ENCODE peak calls at places on chromosomes 6 and 20, in eight cellular contexts. One of them, this sample, is unnamed.

GRCh38 chr20:5024982-5025381 is 23.7 kb upstream of the SLC23A2 start:
- DNase-seq in fibroblast of lung: no peak
- DNase-seq in IMR-90: no peak
- DNase-seq in CD8-positive, alpha-beta memory T cell: no peak
- DNase-seq in upper lobe of left lung: no peak
- DNase-seq in CD8-positive, alpha-beta T cell: no peak
- DNase-seq in Peyer's patch: no peak
- DNase-seq in hepatocyte: no peak
- DNase-seq in this sample: no peak

GRCh38 chr20:48986899-48987298 is 59.2 kb upstream of the CSE1L start:
- DNase-seq in upper lobe of left lung: no peak
- DNase-seq in hepatocyte: no peak
- DNase-seq in CD8-positive, alpha-beta T cell: no peak
- DNase-seq in CD8-positive, alpha-beta memory T cell: no peak
- DNase-seq in fibroblast of lung: no peak
- DNase-seq in IMR-90: no peak
- DNase-seq in Peyer's patch: no peak
- DNase-seq in this sample: no peak

GRCh38 chr6:143234686-143235085 is 174.0 kb downstream of the AIG1 start:
- DNase-seq in IMR-90: no peak
- DNase-seq in upper lobe of left lung: no peak
- DNase-seq in CD8-positive, alpha-beta memory T cell: no peak
- DNase-seq in Peyer's patch: no peak
- DNase-seq in fibroblast of lung: no peak
- DNase-seq in CD8-positive, alpha-beta T cell: no peak
- DNase-seq in hepatocyte: no peak
- DNase-seq in this sample: no peak

GRCh38 chr6:50716887-50717509 is 3.7 kb downstream of the TFAP2D start:
- DNase-seq in hepatocyte: no peak
- DNase-seq in CD8-positive, alpha-beta T cell: no peak
- DNase-seq in CD8-positive, alpha-beta memory T cell: no peak
- DNase-seq in upper lobe of left lung: no peak
- DNase-seq in IMR-90: no peak
- DNase-seq in fibroblast of lung: no peak
- DNase-seq in Peyer's patch: no peak
- DNase-seq in this sample: no peak

GRCh38 chr20:63696628-63697356 is at the start of gene TNFRSF6B:
- DNase-seq in hepatocyte: no peak
- DNase-seq in fibroblast of lung: no peak
- DNase-seq in CD8-positive, alpha-beta memory T cell: no peak
- DNase-seq in IMR-90: no peak
- DNase-seq in upper lobe of left lung: peak; percentile 86
- DNase-seq in CD8-positive, alpha-beta T cell: no peak
- DNase-seq in Peyer's patch: no peak
- DNase-seq in this sample: no peak

GRCh38 chr6:168778201-168778600 is 337.2 kb downstream of the SMOC2 start:
- DNase-seq in CD8-positive, alpha-beta memory T cell: no peak
- DNase-seq in fibroblast of lung: no peak
- DNase-seq in upper lobe of left lung: no peak
- DNase-seq in CD8-positive, alpha-beta T cell: no peak
- DNase-seq in Peyer's patch: no peak
- DNase-seq in IMR-90: no peak
- DNase-seq in hepatocyte: peak; percentile 32
- DNase-seq in this sample: no peak

GRCh38 chr20:57468523-57469417 is 56.2 kb downstream of the CTCFL start:
- DNase-seq in CD8-positive, alpha-beta T cell: no peak
- DNase-seq in fibroblast of lung: no peak
- DNase-seq in Peyer's patch: no peak
- DNase-seq in upper lobe of left lung: no peak
- DNase-seq in hepatocyte: no peak
- DNase-seq in CD8-positive, alpha-beta memory T cell: no peak
- DNase-seq in IMR-90: no peak
- DNase-seq in this sample: no peak

GRCh38 chr6:43296780-43297494 is 1.1 kb upstream of the SLC22A7 start:
- DNase-seq in CD8-positive, alpha-beta memory T cell: no peak
- DNase-seq in upper lobe of left lung: no peak
- DNase-seq in hepatocyte: no peak
- DNase-seq in IMR-90: no peak
- DNase-seq in Peyer's patch: peak; percentile 10
- DNase-seq in fibroblast of lung: no peak
- DNase-seq in CD8-positive, alpha-beta T cell: no peak
- DNase-seq in this sample: no peak

GRCh38 chr20:45372646-45373352 is 5.3 kb downstream of the TP53TG5 start:
- DNase-seq in CD8-positive, alpha-beta T cell: no peak
- DNase-seq in IMR-90: no peak
- DNase-seq in hepatocyte: no peak
- DNase-seq in upper lobe of left lung: peak; percentile 82
- DNase-seq in fibroblast of lung: no peak
- DNase-seq in Peyer's patch: no peak
- DNase-seq in CD8-positive, alpha-beta memory T cell: no peak
- DNase-seq in this sample: no peak

GRCh38 chr6:160930547-160931377 is 60.8 kb upstream of the MAP3K4 start:
- DNase-seq in fibroblast of lung: peak; percentile 76
- DNase-seq in CD8-positive, alpha-beta T cell: peak; percentile 42
- DNase-seq in CD8-positive, alpha-beta memory T cell: peak; percentile 43
- DNase-seq in hepatocyte: peak; percentile 88
- DNase-seq in IMR-90: peak; percentile 71
- DNase-seq in Peyer's patch: peak; percentile 76
- DNase-seq in upper lobe of left lung: peak; percentile 96
- DNase-seq in this sample: peak; percentile 32

GRCh38 chr20:6636209-6637159 is 131.0 kb upstream of the BMP2 start:
- DNase-seq in hepatocyte: peak; percentile 81
- DNase-seq in Peyer's patch: peak; percentile 51
- DNase-seq in CD8-positive, alpha-beta T cell: no peak
- DNase-seq in CD8-positive, alpha-beta memory T cell: no peak
- DNase-seq in fibroblast of lung: peak; percentile 65
- DNase-seq in upper lobe of left lung: no peak
- DNase-seq in IMR-90: peak; percentile 69
- DNase-seq in this sample: peak; percentile 74

GRCh38 chr6:159174263-159174974 is 5.2 kb downstream of the FNDC1 start:
- DNase-seq in upper lobe of left lung: peak; percentile 92
- DNase-seq in fibroblast of lung: peak; percentile 73
- DNase-seq in hepatocyte: peak; percentile 89
- DNase-seq in IMR-90: peak; percentile 63
- DNase-seq in CD8-positive, alpha-beta T cell: peak; percentile 51
- DNase-seq in CD8-positive, alpha-beta memory T cell: peak; percentile 37
- DNase-seq in Peyer's patch: peak; percentile 80
- DNase-seq in this sample: no peak

GRCh38 chr20:3172126-3172932 is 1.0 kb downstream of the LZTS3 start:
- DNase-seq in upper lobe of left lung: no peak
- DNase-seq in hepatocyte: no peak
- DNase-seq in CD8-positive, alpha-beta memory T cell: no peak
- DNase-seq in fibroblast of lung: no peak
- DNase-seq in IMR-90: no peak
- DNase-seq in CD8-positive, alpha-beta T cell: no peak
- DNase-seq in Peyer's patch: no peak
- DNase-seq in this sample: no peak

GRCh38 chr6:1840491-1841121 is 230.9 kb downstream of the FOXC1 start:
- DNase-seq in fibroblast of lung: no peak
- DNase-seq in CD8-positive, alpha-beta memory T cell: no peak
- DNase-seq in IMR-90: no peak
- DNase-seq in upper lobe of left lung: no peak
- DNase-seq in CD8-positive, alpha-beta T cell: no peak
- DNase-seq in hepatocyte: no peak
- DNase-seq in Peyer's patch: no peak
- DNase-seq in this sample: no peak

GRCh38 chr20:57787969-57788781 is 78.4 kb upstream of the PMEPA1 start:
- DNase-seq in CD8-positive, alpha-beta T cell: no peak
- DNase-seq in CD8-positive, alpha-beta memory T cell: no peak
- DNase-seq in IMR-90: no peak
- DNase-seq in hepatocyte: no peak
- DNase-seq in Peyer's patch: peak; percentile 26
- DNase-seq in fibroblast of lung: no peak
- DNase-seq in upper lobe of left lung: peak; percentile 52
- DNase-seq in this sample: no peak

GRCh38 chr6:126957721-126958120 is 160.8 kb upstream of the RSPO3 start:
- DNase-seq in CD8-positive, alpha-beta memory T cell: no peak
- DNase-seq in hepatocyte: no peak
- DNase-seq in Peyer's patch: no peak
- DNase-seq in fibroblast of lung: peak; percentile 15
- DNase-seq in upper lobe of left lung: no peak
- DNase-seq in CD8-positive, alpha-beta T cell: no peak
- DNase-seq in IMR-90: no peak
- DNase-seq in this sample: no peak

DNA sequence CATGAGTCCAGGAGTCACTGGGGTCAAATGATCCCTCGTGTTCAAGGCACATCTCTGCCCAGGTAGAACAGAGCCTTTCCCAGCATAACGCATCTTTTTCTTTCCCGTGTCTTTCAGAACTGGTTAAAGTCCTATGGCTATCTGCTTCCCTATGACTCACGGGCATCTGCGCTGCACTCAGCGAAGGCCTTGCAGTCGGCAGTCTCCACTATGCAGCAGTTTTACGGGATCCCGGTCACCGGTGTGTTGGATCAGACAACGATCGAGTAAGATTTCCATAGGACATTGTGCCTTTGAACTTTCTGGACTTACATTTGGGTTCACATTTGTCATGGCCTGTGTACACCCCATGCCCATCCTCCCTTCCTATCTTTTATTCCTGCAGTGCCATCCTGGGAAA is 20.2 kb downstream of the MMP24 start:
- DNase-seq in CD8-positive, alpha-beta T cell: no peak
- DNase-seq in hepatocyte: no peak
- DNase-seq in upper lobe of left lung: no peak
- DNase-seq in fibroblast of lung: no peak
- DNase-seq in CD8-positive, alpha-beta memory T cell: no peak
- DNase-seq in IMR-90: no peak
- DNase-seq in Peyer's patch: no peak
- DNase-seq in this sample: no peak
- H3K9me3 ChIP-seq in CD8-positive, alpha-beta T cell: no peaks in the 10 kb centered on the region
- H3K9me3 ChIP-seq in hepatocyte: no peaks in the 10 kb centered on the region
- H3K9me3 ChIP-seq in upper lobe of left lung: no peaks in the 10 kb centered on the region
- H3K9me3 ChIP-seq in fibroblast of lung: no peaks in the 10 kb centered on the region
- H3K9me3 ChIP-seq in CD8-positive, alpha-beta memory T cell: no peaks in the 10 kb centered on the region
- H3K9me3 ChIP-seq in IMR-90: no peaks in the 10 kb centered on the region
- H3K9me3 ChIP-seq in Peyer's patch: no peaks in the 10 kb centered on the region
- H3K9me3 ChIP-seq in this sample: no peaks in the 10 kb centered on the region

DNA sequence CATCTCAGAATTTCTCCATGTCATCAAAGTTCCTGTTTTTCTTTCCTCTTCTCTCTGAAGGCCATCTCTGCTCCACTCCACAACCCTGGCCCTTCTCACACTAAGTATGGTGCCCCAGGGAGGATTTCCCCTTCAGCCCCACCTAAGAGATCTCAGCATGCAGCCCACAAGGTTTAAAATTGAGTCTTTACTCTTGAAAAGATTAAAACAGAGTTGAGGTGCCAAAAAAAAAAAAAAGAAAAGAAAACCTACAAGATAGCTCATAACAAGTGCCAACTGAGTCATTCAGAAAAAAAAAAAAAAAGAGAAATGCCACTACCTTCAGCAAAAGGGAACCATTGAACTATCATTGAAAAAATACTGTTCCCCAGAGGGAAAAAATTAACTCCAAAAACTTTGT is 36.5 kb upstream of the TNFAIP3 start:
- DNase-seq in upper lobe of left lung: no peak
- DNase-seq in hepatocyte: no peak
- DNase-seq in fibroblast of lung: peak; percentile 58
- DNase-seq in CD8-positive, alpha-beta T cell: no peak
- DNase-seq in Peyer's patch: no peak
- DNase-seq in IMR-90: no peak
- DNase-seq in CD8-positive, alpha-beta memory T cell: no peak
- DNase-seq in this sample: no peak
- H3K9me3 ChIP-seq in upper lobe of left lung: no peaks in the 10 kb centered on the region
- H3K9me3 ChIP-seq in hepatocyte: no peaks in the 10 kb centered on the region
- H3K9me3 ChIP-seq in fibroblast of lung: no peaks in the 10 kb centered on the region
- H3K9me3 ChIP-seq in CD8-positive, alpha-beta T cell: no peaks in the 10 kb centered on the region
- H3K9me3 ChIP-seq in Peyer's patch: no peaks in the 10 kb centered on the region
- H3K9me3 ChIP-seq in IMR-90: no peaks in the 10 kb centered on the region
- H3K9me3 ChIP-seq in CD8-positive, alpha-beta memory T cell: no peaks in the 10 kb centered on the region
- H3K9me3 ChIP-seq in this sample: no peaks in the 10 kb centered on the region

DNA sequence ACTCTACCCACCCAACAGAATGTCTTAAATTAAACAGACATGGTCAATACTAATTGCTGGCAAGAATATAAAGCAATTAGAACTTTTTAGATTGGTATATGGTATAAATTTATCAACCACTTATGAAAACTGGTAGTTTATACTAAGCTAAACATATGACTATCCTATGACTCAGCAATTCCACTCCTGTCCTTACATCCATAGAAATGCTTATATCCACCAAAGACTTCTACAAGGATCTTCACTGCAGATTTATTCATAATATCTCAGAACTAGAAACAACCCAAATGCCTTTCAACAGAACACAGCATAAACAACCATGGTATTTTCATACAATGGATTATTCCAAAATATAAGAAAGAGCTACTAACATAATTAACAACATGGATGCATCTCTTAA is 4.6 kb downstream of the ZNF184 start:
- DNase-seq in hepatocyte: no peak
- DNase-seq in CD8-positive, alpha-beta T cell: no peak
- DNase-seq in Peyer's patch: no peak
- DNase-seq in CD8-positive, alpha-beta memory T cell: no peak
- DNase-seq in IMR-90: peak; percentile 77
- DNase-seq in upper lobe of left lung: no peak
- DNase-seq in fibroblast of lung: peak; percentile 29
- DNase-seq in this sample: no peak
- H3K9me3 ChIP-seq in hepatocyte: peaks cover 6% of the 10 kb centered on the region
- H3K9me3 ChIP-seq in CD8-positive, alpha-beta T cell: no peaks in the 10 kb centered on the region
- H3K9me3 ChIP-seq in Peyer's patch: no peaks in the 10 kb centered on the region
- H3K9me3 ChIP-seq in CD8-positive, alpha-beta memory T cell: no peaks in the 10 kb centered on the region
- H3K9me3 ChIP-seq in IMR-90: peaks cover 2% of the 10 kb centered on the region
- H3K9me3 ChIP-seq in upper lobe of left lung: no peaks in the 10 kb centered on the region
- H3K9me3 ChIP-seq in fibroblast of lung: no peaks in the 10 kb centered on the region
- H3K9me3 ChIP-seq in this sample: peaks cover 38% of the 10 kb centered on the region

GRCh38 chr6:165236326-165236725 is 73.1 kb downstream of the C6orf118 start:
- DNase-seq in Peyer's patch: no peak
- DNase-seq in upper lobe of left lung: no peak
- DNase-seq in IMR-90: no peak
- DNase-seq in fibroblast of lung: no peak
- DNase-seq in CD8-positive, alpha-beta memory T cell: no peak
- DNase-seq in hepatocyte: no peak
- DNase-seq in CD8-positive, alpha-beta T cell: no peak
- DNase-seq in this sample: no peak
- H3K9me3 ChIP-seq in Peyer's patch: no peaks in the 10 kb centered on the region
- H3K9me3 ChIP-seq in upper lobe of left lung: peaks cover 13% of the 10 kb centered on the region
- H3K9me3 ChIP-seq in IMR-90: peaks cover 17% of the 10 kb centered on the region
- H3K9me3 ChIP-seq in fibroblast of lung: no peaks in the 10 kb centered on the region
- H3K9me3 ChIP-seq in CD8-positive, alpha-beta memory T cell: no peaks in the 10 kb centered on the region
- H3K9me3 ChIP-seq in hepatocyte: no peaks in the 10 kb centered on the region
- H3K9me3 ChIP-seq in CD8-positive, alpha-beta T cell: peaks cover 5% of the 10 kb centered on the region
- H3K9me3 ChIP-seq in this sample: no peaks in the 10 kb centered on the region

This sample was measured in SK-N-MC.